ENCODE peak calls at places on chromosomes 5 and 9, in six cellular contexts. X is GM12865, B is esophagus squamous epithelium, R is epithelial cell of proximal tubule, G is epithelial cell of esophagus, U is heart left ventricle. A is an unnamed sample.

GRCh38 chr5:181166812-181167733 is 19.7 kb downstream of the OR2V2 start:
- DNase-seq in G (no peak), U (no peak), B (no peak), R (no peak), X (peak), A (no peak)

GRCh38 chr9:89664896-89665329 is 60.1 kb downstream of the GADD45G start:
- DNase-seq in B (no peak), U (no peak), X (no peak), R (no peak), G (peak), A (no peak)

GRCh38 chr5:142330026-142330425 is 5.2 kb upstream of the SPRY4 start:
- DNase-seq in B (no peak), G (no peak), X (no peak), R (no peak), U (no peak), A (no peak)

GRCh38 chr5:38816083-38817030 is 29.5 kb upstream of the OSMR start:
- DNase-seq in U (no peak), G (peak), B (no peak), X (no peak), R (no peak), A (no peak)

GRCh38 chr5:143153332-143154119 is 250.0 kb downstream of the NR3C1 start:
- DNase-seq in B (no peak), U (peak), X (no peak), G (no peak), R (no peak), A (no peak)

GRCh38 chr5:174182111-174182510 is 136.6 kb downstream of the NSG2 start:
- DNase-seq in U (no peak), X (no peak), R (no peak), G (no peak), B (no peak), A (no peak)

GRCh38 chr9:117916291-117916690 is 212.1 kb downstream of the TLR4 start:
- DNase-seq in R (no peak), G (no peak), U (no peak), B (no peak), X (no peak), A (no peak)

GRCh38 chr5:171596391-171596878 is 177.0 kb downstream of the FGF18 start:
- DNase-seq in G (peak), R (no peak), U (peak), B (no peak), X (no peak), A (no peak)

GRCh38 chr5:173391031-173391430 is 62.8 kb upstream of the STC2 start:
- DNase-seq in B (no peak), R (no peak), U (no peak), G (no peak), X (no peak), A (no peak)

GRCh38 chr5:140827704-140828401 is at the start of gene PCDHA6:
- DNase-seq in G (no peak), B (no peak), R (no peak), X (no peak), U (no peak), A (no peak)

GRCh38 chr5:69493235-69493925 is 790 bp downstream of the OCLN start:
- DNase-seq in U (no peak), R (no peak), B (no peak), X (peak), G (peak), A (no peak)

GRCh38 chr5:111548992-111549649 is 36.8 kb upstream of the STARD4 start:
- DNase-seq in X (no peak), G (no peak), B (no peak), U (peak), R (no peak), A (no peak)

GRCh38 chr5:173781826-173782670 is 106.1 kb upstream of the CPEB4 start:
- DNase-seq in U (peak), X (peak), G (peak), R (peak), B (peak), A (peak)

GRCh38 chr5:99187611-99188010 is 258.8 kb upstream of the CHD1 start:
- DNase-seq in B (no peak), G (no peak), U (no peak), R (no peak), X (no peak), A (no peak)
- TF ChIP-seq CTCF in B (no peak), G (no peak), U (no peak), R (no peak), X (no peak), A (no peak)

DNA sequence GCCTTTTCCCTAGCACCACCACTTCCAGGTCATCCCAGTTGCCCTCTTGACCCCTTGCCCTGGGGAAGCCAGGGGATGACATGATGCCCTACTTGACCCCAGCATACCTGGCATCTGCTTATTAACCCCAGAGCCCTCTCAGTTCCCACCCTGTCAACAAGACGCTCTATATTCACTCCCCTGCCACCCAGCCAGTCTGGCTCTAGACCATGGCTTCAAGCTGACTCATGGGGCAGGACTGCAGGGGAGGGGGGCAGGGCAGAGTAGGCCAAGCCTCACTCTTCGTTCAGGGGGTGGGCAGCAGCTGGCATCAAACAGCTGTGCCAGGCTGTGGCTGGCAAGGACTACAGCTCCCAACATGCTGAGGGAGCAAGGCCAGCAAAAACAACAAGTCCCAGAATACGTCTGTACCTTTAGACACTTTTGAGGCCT is 5.3 kb downstream of the ATOSB start:
- DNase-seq in U (peak), G (peak), X (no peak), B (no peak), R (no peak), A (no peak)
- H3K4me3 ChIP-seq in U (peak), G (peak), X (no peak), B (peak), R (peak), A (no peak)

GRCh38 chr9:133355881-133356357 is 368 bp downstream of the SURF1 start:
- DNase-seq in X (no peak), B (no peak), R (no peak), U (no peak), G (peak), A (no peak)
- TF ChIP-seq CTCF in X (no peak), B (no peak), R (no peak), U (no peak), G (peak), A (no peak)

GRCh38 chr5:131794596-131794995 is 2.2 kb downstream of the FNIP1 start:
- DNase-seq in B (no peak), X (peak), U (no peak), G (no peak), R (no peak), A (no peak)

GRCh38 chr5:131792900-131793299 is 3.9 kb downstream of the FNIP1 start:
- DNase-seq in G (peak), U (no peak), B (no peak), R (no peak), X (no peak), A (no peak)

GRCh38 chr5:131795879-131796792 is 681 bp downstream of the FNIP1 start:
- DNase-seq in U (peak), B (peak), G (peak), R (no peak), X (peak), A (no peak)

GRCh38 chr5:131796793-131797693 is at the start of gene FNIP1:
- DNase-seq in G (peak), B (peak), R (peak), U (peak), X (peak), A (peak)

DNA sequence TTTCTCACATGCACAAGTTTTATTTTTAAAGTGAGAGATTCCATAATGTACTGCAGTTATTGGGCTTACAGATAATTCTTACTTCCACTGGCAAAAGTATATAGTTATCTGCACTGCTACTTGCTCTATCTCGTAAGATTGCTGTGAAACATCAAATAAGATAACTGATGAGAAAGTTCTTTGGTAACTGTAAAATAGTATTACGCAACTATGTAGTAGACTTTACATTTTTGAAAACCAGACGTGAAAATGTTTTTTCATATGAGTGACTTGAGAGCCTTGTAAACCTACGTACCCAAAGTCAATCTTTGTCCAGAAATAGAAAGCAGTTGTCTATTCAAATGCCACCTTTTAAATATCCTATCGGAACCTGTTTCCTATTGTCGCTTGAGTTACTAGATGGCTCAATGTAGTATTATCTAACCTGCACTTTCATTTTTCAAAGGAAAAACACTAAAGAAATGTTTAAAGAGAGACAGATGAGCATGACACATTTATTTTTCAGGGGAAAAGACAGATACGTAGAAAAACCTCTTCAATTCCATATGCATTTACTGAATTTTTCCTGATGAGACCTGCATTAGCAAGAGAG is 1.6 kb downstream of the FNIP1 start:
- DNase-seq in G (no peak), X (peak), B (no peak), R (no peak), U (no peak), A (no peak)
- H3K4me3 ChIP-seq in G (peak), X (peak), B (peak), R (peak), U (peak), A (peak)

DNA sequence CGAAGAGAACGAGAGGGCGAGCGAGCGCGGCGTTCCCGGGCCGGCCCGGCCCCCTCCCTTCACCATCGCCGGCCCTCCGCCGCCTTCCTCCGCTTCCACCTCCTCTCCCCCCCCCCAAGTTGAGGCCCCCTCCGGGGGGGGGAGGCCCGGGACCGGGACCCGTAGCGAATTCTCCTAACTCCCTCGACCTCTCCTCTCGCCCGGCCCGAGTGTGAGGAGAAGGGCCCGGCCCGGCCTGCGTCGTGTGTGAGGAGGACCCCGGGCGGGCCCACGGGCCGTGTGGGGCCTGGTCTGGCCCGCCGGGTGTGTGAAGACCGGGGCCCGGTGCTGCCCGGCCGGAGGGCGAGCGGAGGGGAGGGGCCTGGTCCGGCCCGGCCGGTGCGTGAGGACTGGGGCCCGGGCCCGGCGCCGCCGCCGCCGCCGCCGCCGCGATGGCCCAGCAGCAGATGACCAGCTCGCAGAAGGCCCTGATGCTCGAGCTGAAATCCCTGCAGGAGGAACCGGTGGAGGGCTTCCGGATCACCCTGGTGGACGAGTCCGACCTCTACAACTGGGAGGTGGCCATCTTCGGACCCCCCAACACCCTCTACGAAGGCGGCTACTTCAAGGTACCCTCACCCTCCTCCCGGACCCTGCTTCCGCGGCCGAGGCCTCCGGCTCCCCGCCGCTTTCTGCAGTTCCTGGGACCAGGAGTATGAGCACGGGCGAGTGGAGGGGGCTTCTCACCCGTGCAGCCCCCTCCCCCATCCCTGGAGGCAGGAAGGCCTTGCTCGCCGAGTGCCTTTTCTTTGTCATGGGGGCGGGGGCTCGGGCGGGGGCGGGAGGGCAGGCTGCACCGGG is 587 bp downstream of the UBE2R2 start:
- DNase-seq in B (no peak), X (peak), R (no peak), G (peak), U (peak), A (no peak)
- TF ChIP-seq CTCF in B (no peak), X (no peak), R (peak), G (no peak), U (peak), A (no peak)

A was measured in GM12864.